ENCODE peak calls at places on chromosome 22, in six cellular contexts. O is brain microvascular endothelial cell; D is T-helper 9 cell; T is GM23338; L is stimulated activated CD4-positive, alpha-beta T cell treated with anti-CD3 and anti-CD28 coated beads, Interleukin-2, amount 100 ng/mL, for 48 hours; K is amygdala. Y is an unnamed sample.
A peak's percentile ranks its signal among the peaks of the same experiment; 100 is the strongest.

GRCh38 chr22:36344106-36344827 is 43.5 kb downstream of the MYH9 start:
- DNase-seq in O (no peak), D (no peak), T (no peak), L (peak; percentile 46), K (peak; percentile 82), Y (peak; percentile 43)

GRCh38 chr22:31951201-31952093 is 7.1 kb downstream of the YWHAH start:
- DNase-seq in O (no peak), D (no peak), T (no peak), L (no peak), K (no peak), Y (no peak)

GRCh38 chr22:43060213-43060612 is 29.0 kb downstream of the TTLL1 start:
- DNase-seq in O (no peak), D (peak; percentile 22), T (peak; percentile 80), L (peak; percentile 54), K (no peak), Y (no peak)

GRCh38 chr22:36715647-36716046 is 12.1 kb upstream of the CACNG2 start:
- DNase-seq in O (no peak), D (no peak), T (no peak), L (no peak), K (no peak), Y (no peak)

GRCh38 chr22:32837803-32838202 is 36.3 kb downstream of the TIMP3 start:
- DNase-seq in O (no peak), D (no peak), T (no peak), L (no peak), K (no peak), Y (no peak)

GRCh38 chr22:45896153-45896951 is 80.6 kb downstream of the WNT7B start:
- DNase-seq in O (no peak), D (no peak), T (peak; percentile 83), L (no peak), K (no peak), Y (no peak)

GRCh38 chr22:33557836-33558235 is 362.4 kb downstream of the LARGE1 start:
- DNase-seq in O (no peak), D (no peak), T (no peak), L (no peak), K (no peak), Y (no peak)

GRCh38 chr22:44172370-44173108 is 8.2 kb upstream of the PARVG start:
- DNase-seq in O (peak; percentile 6), D (no peak), T (peak; percentile 42), L (no peak), K (peak; percentile 60), Y (no peak)

GRCh38 chr22:27348634-27349033 is 452.9 kb downstream of the MN1 start:
- DNase-seq in O (no peak), D (no peak), T (no peak), L (no peak), K (no peak), Y (no peak)